ENCODE peak calls at places on chromosomes 13 and 19, in nine cellular contexts. One of them, this sample, is unnamed.

GRCh38 chr13:46667687-46668281 is 114.8 kb downstream of the LRCH1 start:
- DNase-seq in activated CD4-positive, alpha-beta T cell treated with anti-CD3 and anti-CD28 coated beads for 1 hour: no peak
- DNase-seq in GM03348: no peak
- DNase-seq in gastrocnemius medialis: no peak
- DNase-seq in GM10248: peak; percentile 55
- DNase-seq in AG09319: no peak
- DNase-seq in A172: no peak
- DNase-seq in left ventricle myocardium superior: no peak
- DNase-seq in PC-3: no peak
- DNase-seq in this sample: no peak

GRCh38 chr13:109093988-109094387 is 464.6 kb downstream of the MYO16 start:
- DNase-seq in AG09319: no peak
- DNase-seq in GM10248: no peak
- DNase-seq in A172: no peak
- DNase-seq in PC-3: no peak
- DNase-seq in GM03348: no peak
- DNase-seq in left ventricle myocardium superior: no peak
- DNase-seq in activated CD4-positive, alpha-beta T cell treated with anti-CD3 and anti-CD28 coated beads for 1 hour: no peak
- DNase-seq in gastrocnemius medialis: no peak
- DNase-seq in this sample: no peak

GRCh38 chr19:39237200-39238184 is 7.3 kb downstream of the IFNL3 start:
- DNase-seq in gastrocnemius medialis: no peak
- DNase-seq in A172: peak; percentile 54
- DNase-seq in activated CD4-positive, alpha-beta T cell treated with anti-CD3 and anti-CD28 coated beads for 1 hour: peak; percentile 24
- DNase-seq in AG09319: no peak
- DNase-seq in GM03348: no peak
- DNase-seq in PC-3: peak; percentile 52
- DNase-seq in left ventricle myocardium superior: peak; percentile 32
- DNase-seq in GM10248: peak; percentile 79
- DNase-seq in this sample: peak; percentile 52

GRCh38 chr13:114118763-114119123 is 13.7 kb downstream of the RASA3 start:
- DNase-seq in GM10248: no peak
- DNase-seq in left ventricle myocardium superior: peak; percentile 19
- DNase-seq in GM03348: peak; percentile 51
- DNase-seq in PC-3: peak; percentile 18
- DNase-seq in gastrocnemius medialis: no peak
- DNase-seq in A172: peak; percentile 66
- DNase-seq in AG09319: no peak
- DNase-seq in activated CD4-positive, alpha-beta T cell treated with anti-CD3 and anti-CD28 coated beads for 1 hour: no peak
- DNase-seq in this sample: peak; percentile 94

GRCh38 chr13:52847322-52847681 is 1.1 kb downstream of the PCDH8 start:
- DNase-seq in A172: no peak
- DNase-seq in GM10248: no peak
- DNase-seq in GM03348: no peak
- DNase-seq in left ventricle myocardium superior: no peak
- DNase-seq in gastrocnemius medialis: no peak
- DNase-seq in activated CD4-positive, alpha-beta T cell treated with anti-CD3 and anti-CD28 coated beads for 1 hour: no peak
- DNase-seq in PC-3: no peak
- DNase-seq in AG09319: no peak
- DNase-seq in this sample: no peak

GRCh38 chr19:42268142-42268703 is 829 bp upstream of the CIC start:
- DNase-seq in PC-3: peak; percentile 97
- DNase-seq in GM10248: peak; percentile 93
- DNase-seq in A172: peak; percentile 100
- DNase-seq in left ventricle myocardium superior: peak; percentile 98
- DNase-seq in GM03348: peak; percentile 95
- DNase-seq in AG09319: peak; percentile 99
- DNase-seq in activated CD4-positive, alpha-beta T cell treated with anti-CD3 and anti-CD28 coated beads for 1 hour: peak; percentile 96
- DNase-seq in gastrocnemius medialis: peak; percentile 100
- DNase-seq in this sample: peak; percentile 99

GRCh38 chr13:28000567-28000966 is 12.1 kb upstream of the URAD start:
- DNase-seq in activated CD4-positive, alpha-beta T cell treated with anti-CD3 and anti-CD28 coated beads for 1 hour: no peak
- DNase-seq in A172: no peak
- DNase-seq in GM10248: no peak
- DNase-seq in PC-3: no peak
- DNase-seq in GM03348: no peak
- DNase-seq in gastrocnemius medialis: no peak
- DNase-seq in left ventricle myocardium superior: no peak
- DNase-seq in AG09319: no peak
- DNase-seq in this sample: no peak

GRCh38 chr19:19900124-19900523 is 622 bp upstream of the ZNF93 start:
- DNase-seq in PC-3: no peak
- DNase-seq in left ventricle myocardium superior: no peak
- DNase-seq in activated CD4-positive, alpha-beta T cell treated with anti-CD3 and anti-CD28 coated beads for 1 hour: no peak
- DNase-seq in GM10248: no peak
- DNase-seq in gastrocnemius medialis: no peak
- DNase-seq in GM03348: peak; percentile 69
- DNase-seq in AG09319: peak; percentile 44
- DNase-seq in A172: peak; percentile 39
- DNase-seq in this sample: peak; percentile 17

GRCh38 chr19:1850809-1851544 is 2.7 kb upstream of the REXO1 start:
- DNase-seq in activated CD4-positive, alpha-beta T cell treated with anti-CD3 and anti-CD28 coated beads for 1 hour: no peak
- DNase-seq in GM03348: no peak
- DNase-seq in AG09319: no peak
- DNase-seq in left ventricle myocardium superior: no peak
- DNase-seq in GM10248: no peak
- DNase-seq in A172: no peak
- DNase-seq in gastrocnemius medialis: no peak
- DNase-seq in PC-3: peak; percentile 30
- DNase-seq in this sample: no peak

GRCh38 chr13:97385854-97386253 is 48.1 kb upstream of the RAP2A start:
- DNase-seq in A172: no peak
- DNase-seq in activated CD4-positive, alpha-beta T cell treated with anti-CD3 and anti-CD28 coated beads for 1 hour: no peak
- DNase-seq in left ventricle myocardium superior: no peak
- DNase-seq in GM03348: no peak
- DNase-seq in GM10248: no peak
- DNase-seq in AG09319: no peak
- DNase-seq in PC-3: peak; percentile 50
- DNase-seq in gastrocnemius medialis: no peak
- DNase-seq in this sample: no peak

GRCh38 chr13:101700598-101700997 is 248.1 kb downstream of the ITGBL1 start:
- DNase-seq in PC-3: no peak
- DNase-seq in left ventricle myocardium superior: no peak
- DNase-seq in AG09319: no peak
- DNase-seq in gastrocnemius medialis: no peak
- DNase-seq in A172: no peak
- DNase-seq in activated CD4-positive, alpha-beta T cell treated with anti-CD3 and anti-CD28 coated beads for 1 hour: no peak
- DNase-seq in GM10248: no peak
- DNase-seq in GM03348: peak; percentile 11
- DNase-seq in this sample: no peak

GRCh38 chr13:29190298-29190697 is 370.2 kb downstream of the MTUS2 start:
- DNase-seq in AG09319: no peak
- DNase-seq in GM03348: no peak
- DNase-seq in left ventricle myocardium superior: no peak
- DNase-seq in GM10248: no peak
- DNase-seq in gastrocnemius medialis: no peak
- DNase-seq in A172: no peak
- DNase-seq in activated CD4-positive, alpha-beta T cell treated with anti-CD3 and anti-CD28 coated beads for 1 hour: no peak
- DNase-seq in PC-3: no peak
- DNase-seq in this sample: no peak

GRCh38 chr19:34120846-34121639 is 51.3 kb upstream of the LSM14A start:
- DNase-seq in GM03348: peak; percentile 76
- DNase-seq in gastrocnemius medialis: no peak
- DNase-seq in left ventricle myocardium superior: peak; percentile 37
- DNase-seq in A172: peak; percentile 26
- DNase-seq in GM10248: peak; percentile 64
- DNase-seq in PC-3: peak; percentile 44
- DNase-seq in activated CD4-positive, alpha-beta T cell treated with anti-CD3 and anti-CD28 coated beads for 1 hour: peak; percentile 35
- DNase-seq in AG09319: no peak
- DNase-seq in this sample: peak; percentile 87

GRCh38 chr13:75384881-75385707 is 96.9 kb downstream of the TBC1D4 start:
- DNase-seq in GM10248: no peak
- DNase-seq in AG09319: no peak
- DNase-seq in GM03348: no peak
- DNase-seq in A172: no peak
- DNase-seq in activated CD4-positive, alpha-beta T cell treated with anti-CD3 and anti-CD28 coated beads for 1 hour: no peak
- DNase-seq in gastrocnemius medialis: no peak
- DNase-seq in PC-3: no peak
- DNase-seq in left ventricle myocardium superior: no peak
- DNase-seq in this sample: no peak

GRCh38 chr19:1080360-1081161 is 13.6 kb downstream of the ARHGAP45 start:
- DNase-seq in PC-3: no peak
- DNase-seq in GM03348: no peak
- DNase-seq in activated CD4-positive, alpha-beta T cell treated with anti-CD3 and anti-CD28 coated beads for 1 hour: no peak
- DNase-seq in A172: no peak
- DNase-seq in AG09319: no peak
- DNase-seq in left ventricle myocardium superior: no peak
- DNase-seq in gastrocnemius medialis: no peak
- DNase-seq in GM10248: no peak
- DNase-seq in this sample: no peak

GRCh38 chr19:32287811-32288227 is 57.6 kb upstream of the ZNF507 start:
- DNase-seq in AG09319: peak; percentile 57
- DNase-seq in PC-3: peak; percentile 60
- DNase-seq in A172: peak; percentile 33
- DNase-seq in GM03348: peak; percentile 75
- DNase-seq in left ventricle myocardium superior: peak; percentile 86
- DNase-seq in GM10248: no peak
- DNase-seq in gastrocnemius medialis: peak; percentile 18
- DNase-seq in activated CD4-positive, alpha-beta T cell treated with anti-CD3 and anti-CD28 coated beads for 1 hour: no peak
- DNase-seq in this sample: peak; percentile 78

GRCh38 chr13:28641600-28641926 is 17.4 kb upstream of the POMP start:
- DNase-seq in activated CD4-positive, alpha-beta T cell treated with anti-CD3 and anti-CD28 coated beads for 1 hour: no peak
- DNase-seq in A172: no peak
- DNase-seq in PC-3: no peak
- DNase-seq in AG09319: no peak
- DNase-seq in gastrocnemius medialis: no peak
- DNase-seq in left ventricle myocardium superior: no peak
- DNase-seq in GM03348: no peak
- DNase-seq in GM10248: peak; percentile 46
- DNase-seq in this sample: no peak